ENCODE peak calls at places on chromosomes 11 and 22, in ten cellular contexts. One of them, this sample, is unnamed.

GRCh38 chr22:45925811-45926351 is 51.1 kb downstream of the WNT7B start:
- DNase-seq in RWPE1: peak; percentile 36
- DNase-seq in CD4-positive, alpha-beta T cell: no peak
- DNase-seq in heart right ventricle: no peak
- DNase-seq in heart left ventricle: no peak
- DNase-seq in Calu3: no peak
- DNase-seq in AG10803: no peak
- DNase-seq in LNCaP clone FGC: no peak
- DNase-seq in cardiac muscle cell: no peak
- DNase-seq in nephron progenitor cell: no peak
- DNase-seq in this sample: no peak

GRCh38 chr22:21446128-21446826 is 20.9 kb upstream of the TMEM191C start:
- DNase-seq in RWPE1: no peak
- DNase-seq in CD4-positive, alpha-beta T cell: no peak
- DNase-seq in heart right ventricle: no peak
- DNase-seq in heart left ventricle: peak; percentile 22
- DNase-seq in Calu3: no peak
- DNase-seq in AG10803: no peak
- DNase-seq in LNCaP clone FGC: no peak
- DNase-seq in cardiac muscle cell: no peak
- DNase-seq in nephron progenitor cell: peak; percentile 5
- DNase-seq in this sample: no peak

GRCh38 chr11:85740464-85741400 is 54.7 kb upstream of the CCDC89 start:
- DNase-seq in RWPE1: no peak
- DNase-seq in CD4-positive, alpha-beta T cell: no peak
- DNase-seq in heart right ventricle: no peak
- DNase-seq in heart left ventricle: no peak
- DNase-seq in Calu3: no peak
- DNase-seq in AG10803: no peak
- DNase-seq in LNCaP clone FGC: no peak
- DNase-seq in cardiac muscle cell: peak; percentile 18
- DNase-seq in nephron progenitor cell: no peak
- DNase-seq in this sample: no peak

GRCh38 chr22:44592466-44593180 is 94.6 kb upstream of the RTL6 start:
- DNase-seq in RWPE1: no peak
- DNase-seq in CD4-positive, alpha-beta T cell: no peak
- DNase-seq in heart right ventricle: no peak
- DNase-seq in heart left ventricle: no peak
- DNase-seq in Calu3: no peak
- DNase-seq in AG10803: no peak
- DNase-seq in LNCaP clone FGC: no peak
- DNase-seq in cardiac muscle cell: peak; percentile 46
- DNase-seq in nephron progenitor cell: no peak
- DNase-seq in this sample: no peak

GRCh38 chr22:32206774-32207758 is 2.2 kb upstream of the RFPL2 start:
- DNase-seq in RWPE1: no peak
- DNase-seq in CD4-positive, alpha-beta T cell: peak; percentile 30
- DNase-seq in heart right ventricle: no peak
- DNase-seq in heart left ventricle: no peak
- DNase-seq in Calu3: peak; percentile 68
- DNase-seq in AG10803: peak; percentile 12
- DNase-seq in LNCaP clone FGC: peak; percentile 54
- DNase-seq in cardiac muscle cell: peak; percentile 25
- DNase-seq in nephron progenitor cell: peak; percentile 22
- DNase-seq in this sample: no peak

GRCh38 chr11:111162306-111162705 is 83.2 kb upstream of the POU2AF2 start:
- DNase-seq in RWPE1: no peak
- DNase-seq in CD4-positive, alpha-beta T cell: no peak
- DNase-seq in heart right ventricle: no peak
- DNase-seq in heart left ventricle: no peak
- DNase-seq in Calu3: no peak
- DNase-seq in AG10803: peak; percentile 18
- DNase-seq in LNCaP clone FGC: no peak
- DNase-seq in cardiac muscle cell: no peak
- DNase-seq in nephron progenitor cell: no peak
- DNase-seq in this sample: no peak

GRCh38 chr11:130400793-130401483 is 27.5 kb downstream of the ADAMTS8 start:
- DNase-seq in RWPE1: no peak
- DNase-seq in CD4-positive, alpha-beta T cell: no peak
- DNase-seq in heart right ventricle: no peak
- DNase-seq in heart left ventricle: no peak
- DNase-seq in Calu3: no peak
- DNase-seq in AG10803: peak; percentile 94
- DNase-seq in LNCaP clone FGC: no peak
- DNase-seq in cardiac muscle cell: no peak
- DNase-seq in nephron progenitor cell: no peak
- DNase-seq in this sample: no peak

GRCh38 chr11:110297726-110298297 is 1.4 kb upstream of the RDX start:
- DNase-seq in RWPE1: peak; percentile 52
- DNase-seq in CD4-positive, alpha-beta T cell: no peak
- DNase-seq in heart right ventricle: no peak
- DNase-seq in heart left ventricle: no peak
- DNase-seq in Calu3: no peak
- DNase-seq in AG10803: no peak
- DNase-seq in LNCaP clone FGC: no peak
- DNase-seq in cardiac muscle cell: no peak
- DNase-seq in nephron progenitor cell: no peak
- DNase-seq in this sample: no peak

GRCh38 chr11:46356911-46357482 is 9.7 kb downstream of the DGKZ start:
- DNase-seq in RWPE1: peak; percentile 77
- DNase-seq in CD4-positive, alpha-beta T cell: no peak
- DNase-seq in heart right ventricle: no peak
- DNase-seq in heart left ventricle: no peak
- DNase-seq in Calu3: no peak
- DNase-seq in AG10803: peak; percentile 48
- DNase-seq in LNCaP clone FGC: no peak
- DNase-seq in cardiac muscle cell: no peak
- DNase-seq in nephron progenitor cell: no peak
- DNase-seq in this sample: no peak

GRCh38 chr11:216081-216974 is 8.8 kb downstream of the RIC8A start:
- DNase-seq in RWPE1: no peak
- DNase-seq in CD4-positive, alpha-beta T cell: no peak
- DNase-seq in heart right ventricle: no peak
- DNase-seq in heart left ventricle: no peak
- DNase-seq in Calu3: no peak
- DNase-seq in AG10803: no peak
- DNase-seq in LNCaP clone FGC: no peak
- DNase-seq in cardiac muscle cell: no peak
- DNase-seq in nephron progenitor cell: no peak
- DNase-seq in this sample: no peak

GRCh38 chr22:38104084-38104483 is 6.4 kb downstream of the BAIAP2L2 start:
- DNase-seq in RWPE1: no peak
- DNase-seq in CD4-positive, alpha-beta T cell: no peak
- DNase-seq in heart right ventricle: no peak
- DNase-seq in heart left ventricle: peak; percentile 18
- DNase-seq in Calu3: no peak
- DNase-seq in AG10803: no peak
- DNase-seq in LNCaP clone FGC: no peak
- DNase-seq in cardiac muscle cell: peak; percentile 44
- DNase-seq in nephron progenitor cell: no peak
- DNase-seq in this sample: no peak

GRCh38 chr11:44808053-44808753 is 81.4 kb downstream of the TSPAN18 start:
- DNase-seq in RWPE1: no peak
- DNase-seq in CD4-positive, alpha-beta T cell: no peak
- DNase-seq in heart right ventricle: no peak
- DNase-seq in heart left ventricle: no peak
- DNase-seq in Calu3: no peak
- DNase-seq in AG10803: no peak
- DNase-seq in LNCaP clone FGC: no peak
- DNase-seq in cardiac muscle cell: no peak
- DNase-seq in nephron progenitor cell: no peak
- DNase-seq in this sample: no peak

GRCh38 chr11:44806631-44807030 is 79.9 kb downstream of the TSPAN18 start:
- DNase-seq in RWPE1: no peak
- DNase-seq in CD4-positive, alpha-beta T cell: no peak
- DNase-seq in heart right ventricle: no peak
- DNase-seq in heart left ventricle: no peak
- DNase-seq in Calu3: no peak
- DNase-seq in AG10803: peak; percentile 37
- DNase-seq in LNCaP clone FGC: no peak
- DNase-seq in cardiac muscle cell: no peak
- DNase-seq in nephron progenitor cell: no peak
- DNase-seq in this sample: no peak

GRCh38 chr11:44811841-44812448 is 85.2 kb downstream of the TSPAN18 start:
- DNase-seq in RWPE1: no peak
- DNase-seq in CD4-positive, alpha-beta T cell: no peak
- DNase-seq in heart right ventricle: no peak
- DNase-seq in heart left ventricle: no peak
- DNase-seq in Calu3: no peak
- DNase-seq in AG10803: no peak
- DNase-seq in LNCaP clone FGC: no peak
- DNase-seq in cardiac muscle cell: no peak
- DNase-seq in nephron progenitor cell: no peak
- DNase-seq in this sample: no peak

GRCh38 chr11:44805596-44805995 is 78.8 kb downstream of the TSPAN18 start:
- DNase-seq in RWPE1: no peak
- DNase-seq in CD4-positive, alpha-beta T cell: no peak
- DNase-seq in heart right ventricle: no peak
- DNase-seq in heart left ventricle: no peak
- DNase-seq in Calu3: no peak
- DNase-seq in AG10803: peak; percentile 63
- DNase-seq in LNCaP clone FGC: no peak
- DNase-seq in cardiac muscle cell: no peak
- DNase-seq in nephron progenitor cell: no peak
- DNase-seq in this sample: no peak

DNA sequence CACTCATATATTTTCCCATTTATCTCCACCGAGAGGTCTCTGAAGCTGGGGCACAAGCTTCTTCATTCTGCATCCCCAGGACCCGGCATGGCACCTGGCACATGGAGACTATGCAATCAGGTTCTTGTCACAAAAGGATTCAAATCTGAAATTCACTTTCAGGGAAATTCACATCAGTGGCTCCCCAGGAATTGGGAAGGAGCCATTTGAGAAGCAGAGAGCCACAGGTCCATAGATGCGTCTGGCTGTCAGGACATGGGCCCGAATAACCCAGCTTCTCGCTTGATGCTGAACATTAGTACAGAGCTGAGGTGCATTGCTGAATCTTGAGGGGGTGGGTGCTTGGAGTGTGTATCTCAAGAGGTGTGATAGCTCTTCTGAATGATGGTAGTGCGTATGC is 82.5 kb downstream of the TSPAN18 start:
- DNase-seq in RWPE1: no peak
- DNase-seq in CD4-positive, alpha-beta T cell: no peak
- DNase-seq in heart right ventricle: no peak
- DNase-seq in heart left ventricle: no peak
- DNase-seq in Calu3: no peak
- DNase-seq in AG10803: no peak
- DNase-seq in LNCaP clone FGC: no peak
- DNase-seq in cardiac muscle cell: no peak
- DNase-seq in nephron progenitor cell: no peak
- DNase-seq in this sample: no peak
- TF ChIP-seq CTCF in RWPE1: no peak
- TF ChIP-seq CTCF in CD4-positive, alpha-beta T cell: no peak
- TF ChIP-seq CTCF in heart right ventricle: no peak
- TF ChIP-seq CTCF in heart left ventricle: no peak
- TF ChIP-seq CTCF in Calu3: no peak
- TF ChIP-seq CTCF in AG10803: no peak
- TF ChIP-seq CTCF in LNCaP clone FGC: no peak
- TF ChIP-seq CTCF in cardiac muscle cell: no peak
- TF ChIP-seq CTCF in nephron progenitor cell: no peak
- TF ChIP-seq CTCF in this sample: no peak

GRCh38 chr11:7448126-7448525 is 37.2 kb upstream of the OLFML1 start:
- DNase-seq in RWPE1: no peak
- DNase-seq in CD4-positive, alpha-beta T cell: no peak
- DNase-seq in heart right ventricle: no peak
- DNase-seq in heart left ventricle: no peak
- DNase-seq in Calu3: no peak
- DNase-seq in AG10803: no peak
- DNase-seq in LNCaP clone FGC: no peak
- DNase-seq in cardiac muscle cell: peak; percentile 30
- DNase-seq in nephron progenitor cell: no peak
- DNase-seq in this sample: no peak
- TF ChIP-seq CTCF in RWPE1: no peak
- TF ChIP-seq CTCF in CD4-positive, alpha-beta T cell: no peak
- TF ChIP-seq CTCF in heart right ventricle: no peak
- TF ChIP-seq CTCF in heart left ventricle: no peak
- TF ChIP-seq CTCF in Calu3: no peak
- TF ChIP-seq CTCF in AG10803: no peak
- TF ChIP-seq CTCF in LNCaP clone FGC: no peak
- TF ChIP-seq CTCF in cardiac muscle cell: no peak
- TF ChIP-seq CTCF in nephron progenitor cell: no peak
- TF ChIP-seq CTCF in this sample: no peak

DNA sequence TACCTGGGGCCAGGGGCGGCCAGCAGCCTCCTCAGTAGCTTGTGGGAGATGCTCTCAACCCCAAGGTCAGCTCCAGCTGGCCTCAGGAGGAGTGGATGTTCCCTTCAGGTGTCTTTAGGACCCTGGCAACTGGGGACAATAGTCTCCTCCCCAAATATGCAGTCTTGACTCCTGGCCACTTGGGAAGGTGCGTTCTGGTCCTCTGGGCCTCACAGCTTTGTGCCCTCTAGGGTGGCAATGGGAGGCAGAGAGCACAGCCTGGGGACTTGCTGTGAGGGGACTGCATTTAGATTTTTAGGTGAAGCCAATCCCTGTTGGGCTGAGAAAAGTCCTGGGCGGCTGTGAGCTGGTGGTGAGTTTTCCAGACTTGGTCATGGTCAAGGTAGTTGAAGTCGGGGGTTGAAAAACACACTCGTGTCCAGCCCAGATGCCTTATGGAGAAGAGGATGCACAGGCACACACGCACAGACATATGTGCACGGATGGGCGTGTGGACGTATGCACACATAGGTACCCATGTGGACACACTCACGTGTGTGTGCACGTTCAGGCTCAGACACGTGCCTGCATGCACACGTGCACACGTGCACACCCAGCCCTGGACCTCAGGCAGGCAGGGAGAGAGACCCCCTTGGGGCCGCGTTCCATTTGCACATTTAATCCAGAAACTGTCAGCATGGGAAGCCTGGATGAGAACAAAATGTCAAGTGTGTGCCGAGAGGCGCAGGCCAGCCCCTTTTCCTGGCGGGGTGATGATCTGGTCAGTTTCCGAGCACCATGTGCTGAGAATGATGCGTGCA is 95.9 kb downstream of the KCNQ1 start:
- DNase-seq in RWPE1: no peak
- DNase-seq in CD4-positive, alpha-beta T cell: no peak
- DNase-seq in heart right ventricle: no peak
- DNase-seq in heart left ventricle: peak; percentile 22
- DNase-seq in Calu3: no peak
- DNase-seq in AG10803: no peak
- DNase-seq in LNCaP clone FGC: no peak
- DNase-seq in cardiac muscle cell: no peak
- DNase-seq in nephron progenitor cell: no peak
- DNase-seq in this sample: no peak
- TF ChIP-seq CTCF in RWPE1: no peak
- TF ChIP-seq CTCF in CD4-positive, alpha-beta T cell: no peak
- TF ChIP-seq CTCF in heart right ventricle: no peak
- TF ChIP-seq CTCF in heart left ventricle: no peak
- TF ChIP-seq CTCF in Calu3: no peak
- TF ChIP-seq CTCF in AG10803: no peak
- TF ChIP-seq CTCF in LNCaP clone FGC: no peak
- TF ChIP-seq CTCF in cardiac muscle cell: no peak
- TF ChIP-seq CTCF in nephron progenitor cell: no peak
- TF ChIP-seq CTCF in this sample: no peak

DNA sequence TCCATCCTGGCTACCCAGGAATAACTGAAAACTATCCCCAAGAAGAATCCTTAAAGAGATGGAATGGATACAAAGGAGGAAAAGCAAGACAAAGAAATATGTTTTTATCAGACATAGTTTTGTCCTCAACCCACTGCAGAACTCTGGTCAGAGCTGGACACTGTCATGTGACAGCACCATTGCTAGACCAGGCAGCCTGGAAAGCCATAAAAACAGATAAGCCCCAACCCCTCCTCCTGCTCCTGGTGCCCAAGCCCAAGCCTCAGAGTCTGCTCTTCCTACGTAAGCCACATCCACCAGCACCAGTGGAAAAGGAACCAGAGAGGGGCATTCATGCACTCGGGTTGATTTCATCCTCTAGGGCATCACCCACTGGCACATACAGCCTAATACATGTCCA is 116.9 kb downstream of the TRIM29 start:
- DNase-seq in RWPE1: no peak
- DNase-seq in CD4-positive, alpha-beta T cell: no peak
- DNase-seq in heart right ventricle: no peak
- DNase-seq in heart left ventricle: no peak
- DNase-seq in Calu3: no peak
- DNase-seq in AG10803: no peak
- DNase-seq in LNCaP clone FGC: no peak
- DNase-seq in cardiac muscle cell: no peak
- DNase-seq in nephron progenitor cell: no peak
- DNase-seq in this sample: no peak
- TF ChIP-seq CTCF in RWPE1: no peak
- TF ChIP-seq CTCF in CD4-positive, alpha-beta T cell: no peak
- TF ChIP-seq CTCF in heart right ventricle: no peak
- TF ChIP-seq CTCF in heart left ventricle: no peak
- TF ChIP-seq CTCF in Calu3: no peak
- TF ChIP-seq CTCF in AG10803: no peak
- TF ChIP-seq CTCF in LNCaP clone FGC: no peak
- TF ChIP-seq CTCF in cardiac muscle cell: no peak
- TF ChIP-seq CTCF in nephron progenitor cell: no peak
- TF ChIP-seq CTCF in this sample: no peak

This sample was measured in progenitor cell of endocrine pancreas.